ENCODE peak calls at places on chromosome 14, in seven cellular contexts. A is IMR-90, N is mesenchymal stem cell, F is tibial artery, K is mammary epithelial cell, D is tibial nerve, B is Karpas-422. Y is an unnamed sample.
A peak's percentile ranks its signal among the peaks of the same experiment; 100 is the strongest.

GRCh38 chr14:100313464-100314230 is 7.4 kb upstream of the SLC25A29 start:
- DNase-seq in N (no peak), A (no peak), K (no peak), F (no peak), B (no peak), D (no peak), Y (no peak)

GRCh38 chr14:58395815-58396626 is at the start of gene TOMM20L:
- DNase-seq in B (peak; percentile 97), A (peak; percentile 48), N (peak; percentile 56), D (no peak), F (peak; percentile 75), K (peak; percentile 47), Y (no peak)

GRCh38 chr14:24013654-24014514 is 25.2 kb downstream of the DHRS4L2 start:
- DNase-seq in B (peak; percentile 94), N (peak; percentile 79), K (peak; percentile 65), D (no peak), F (no peak), A (peak; percentile 71), Y (peak; percentile 41)

GRCh38 chr14:91229743-91230200 is 14.7 kb downstream of the GPR68 start:
- DNase-seq in K (peak; percentile 71), A (peak; percentile 61), F (no peak), D (no peak), N (peak; percentile 37), B (no peak), Y (no peak)

GRCh38 chr14:95140060-95140858 is 17.1 kb downstream of the DICER1 start:
- DNase-seq in N (peak; percentile 42), B (peak; percentile 78), D (no peak), A (peak; percentile 58), F (no peak), K (peak; percentile 73), Y (no peak)

GRCh38 chr14:104461676-104462443 is 117.7 kb upstream of the C14orf180 start:
- DNase-seq in K (no peak), F (peak; percentile 56), A (no peak), B (no peak), N (no peak), D (no peak), Y (no peak)

GRCh38 chr14:104844306-104845032 is 20.6 kb upstream of the CEP170B start:
- DNase-seq in D (no peak), F (peak; percentile 46), N (no peak), K (no peak), B (no peak), A (no peak), Y (no peak)

GRCh38 chr14:66114071-66114470 is 372.1 kb upstream of the CCDC196 start:
- DNase-seq in D (no peak), B (no peak), N (no peak), A (no peak), F (no peak), K (no peak), Y (no peak)

GRCh38 chr14:95303552-95303951 is 16.2 kb downstream of the CLMN start:
- DNase-seq in N (no peak), A (no peak), K (no peak), F (no peak), B (no peak), D (no peak), Y (peak; percentile 82)

GRCh38 chr14:96264850-96265249 is 8.8 kb downstream of the BDKRB1 start:
- DNase-seq in F (no peak), D (no peak), B (no peak), K (no peak), N (peak; percentile 47), A (peak; percentile 45), Y (no peak)

GRCh38 chr14:52987042-52987441 is 36.2 kb upstream of the FERMT2 start:
- DNase-seq in N (no peak), A (no peak), D (no peak), B (no peak), K (no peak), F (no peak), Y (no peak)

GRCh38 chr14:105474478-105475268 is at the start of gene CRIP2:
- DNase-seq in A (peak; percentile 10), F (peak; percentile 78), K (peak; percentile 47), D (no peak), B (peak; percentile 77), N (peak; percentile 63), Y (no peak)

GRCh38 chr14:35213869-35214387 is 78.3 kb upstream of the PSMA6 start:
- DNase-seq in B (no peak), N (peak; percentile 67), D (no peak), K (peak; percentile 71), A (peak; percentile 47), F (no peak), Y (no peak)

GRCh38 chr14:103140316-103141109 is 17.3 kb downstream of the TNFAIP2 start:
- DNase-seq in F (no peak), N (no peak), K (peak; percentile 18), A (no peak), B (peak; percentile 61), D (no peak), Y (no peak)

GRCh38 chr14:104973215-104974145 is 4.7 kb downstream of the AHNAK2 start:
- DNase-seq in K (peak; percentile 98), B (no peak), D (peak; percentile 64), F (peak; percentile 98), A (peak; percentile 94), N (peak; percentile 93), Y (peak; percentile 62)

GRCh38 chr14:32224731-32225377 is 21.8 kb upstream of the RNU6-8 start:
- DNase-seq in K (peak; percentile 60), A (peak; percentile 54), D (no peak), N (peak; percentile 66), B (peak; percentile 67), F (peak; percentile 70), Y (peak; percentile 35)

GRCh38 chr14:81323621-81324400 is 76.3 kb downstream of the STON2 start:
- DNase-seq in F (no peak), D (no peak), B (no peak), N (no peak), A (no peak), K (peak; percentile 90), Y (no peak)

GRCh38 chr14:30855345-30856037 is 18.9 kb upstream of the COCH start:
- DNase-seq in K (no peak), B (no peak), A (no peak), N (no peak), F (no peak), D (no peak), Y (no peak)

GRCh38 chr14:26255213-26255612 is 342.6 kb downstream of the NOVA1 start:
- DNase-seq in D (no peak), A (peak; percentile 31), N (peak; percentile 39), F (no peak), K (no peak), B (peak; percentile 39), Y (no peak)

GRCh38 chr14:63974176-63974575 is 121.4 kb downstream of the SYNE2 start:
- DNase-seq in B (no peak), K (no peak), N (no peak), A (no peak), D (no peak), F (no peak), Y (no peak)

GRCh38 chr14:104723651-104724406 is at the start of gene ADSS1:
- DNase-seq in B (peak; percentile 87), N (peak; percentile 67), A (no peak), F (peak; percentile 89), D (peak; percentile 40), K (peak; percentile 35), Y (peak; percentile 57)

GRCh38 chr14:37665479-37665878 is 70.0 kb downstream of the TTC6 start:
- DNase-seq in K (no peak), B (no peak), A (no peak), D (no peak), N (no peak), F (no peak), Y (no peak)

DNA sequence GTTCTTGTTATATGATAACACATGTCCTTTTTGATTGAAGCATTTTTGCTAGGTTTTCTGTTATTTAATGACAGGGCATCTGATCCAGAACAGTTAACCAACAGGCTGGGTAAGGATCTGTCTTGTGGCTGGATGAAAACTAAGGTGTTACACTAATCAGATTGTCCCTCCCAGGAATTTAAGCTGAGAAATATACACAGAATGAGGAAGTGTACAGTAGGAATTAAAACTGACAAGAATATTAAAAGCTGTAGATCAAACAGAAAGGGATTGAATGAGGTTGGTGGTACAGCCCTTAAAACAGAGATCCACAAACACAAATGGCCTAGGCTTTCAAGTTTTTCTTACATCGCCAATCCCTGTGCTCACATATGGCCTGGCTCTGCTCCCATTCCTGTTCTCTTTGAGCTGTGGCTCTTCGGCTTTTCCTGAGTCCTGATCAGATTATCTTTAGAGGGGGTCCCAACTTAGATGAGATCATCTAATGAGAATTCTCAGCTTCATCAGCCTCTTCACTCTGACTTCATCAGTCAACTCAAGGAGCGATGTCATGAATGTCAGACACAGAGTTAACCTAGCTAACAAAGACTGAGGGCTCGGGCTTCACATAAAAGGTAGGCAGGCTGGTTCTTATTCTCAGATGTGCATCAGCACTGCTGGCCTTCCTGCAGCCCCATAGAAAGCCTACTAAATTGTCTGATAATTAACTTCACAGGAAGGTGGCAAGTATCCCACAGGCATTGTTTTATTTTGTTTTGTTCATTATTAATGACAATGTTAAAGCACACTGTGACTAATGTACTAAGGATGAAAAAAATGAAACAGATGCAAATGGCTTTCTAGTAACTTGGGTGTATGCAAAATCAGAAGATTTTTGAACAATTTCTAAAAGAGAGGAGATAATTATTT is 11.4 kb downstream of the PYGL start:
- DNase-seq in N (no peak), B (no peak), F (no peak), D (no peak), A (peak; percentile 8), K (no peak), Y (no peak)
- H3K27ac ChIP-seq in N (peak overlapping the region; percentile 72), B (no peak overlapping the region), F (no peak overlapping the region), D (no peak overlapping the region), A (no peak overlapping the region), K (no peak overlapping the region), Y (peak overlapping the region; percentile 6)

DNA sequence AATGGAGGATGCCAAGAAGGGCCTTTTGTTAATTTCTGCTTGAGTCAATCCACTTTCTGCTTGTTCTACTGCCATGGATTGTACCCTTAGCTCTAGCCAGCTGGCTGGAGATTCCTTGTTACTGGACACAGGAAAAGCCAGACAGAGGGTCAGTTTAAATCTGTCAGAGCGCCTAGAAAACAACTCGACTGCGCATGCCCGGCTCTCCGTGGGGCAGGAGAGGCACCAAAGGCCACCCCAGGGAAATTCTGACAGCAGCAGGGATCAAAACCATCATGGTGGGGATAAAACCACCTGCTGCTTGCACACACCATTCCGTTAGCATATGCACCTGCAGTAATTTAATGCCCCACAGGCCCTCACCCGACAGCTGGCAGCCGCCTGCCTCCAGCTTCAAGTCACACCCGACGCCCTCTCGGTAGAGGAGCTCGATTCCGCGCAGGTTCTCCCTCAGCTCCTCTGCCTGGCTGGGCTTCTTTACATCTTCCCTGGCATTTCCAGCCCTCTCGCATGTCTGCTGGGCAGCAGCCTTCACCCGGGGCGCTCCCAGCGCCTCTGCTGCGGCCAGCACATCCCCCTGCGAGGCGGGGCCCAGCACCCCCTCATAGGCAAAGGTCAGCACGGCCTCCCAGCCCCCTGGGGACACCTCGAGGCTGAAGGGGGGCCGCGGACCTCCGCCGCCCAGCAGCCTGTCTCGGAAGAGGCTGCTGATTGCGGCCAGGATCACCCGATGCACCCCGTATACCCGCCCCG is 1.1 kb downstream of the KLHL33 start:
- DNase-seq in A (no peak), K (no peak), F (peak; percentile 89), D (peak; percentile 66), N (no peak), B (no peak), Y (peak; percentile 60)
- H3K4me3 ChIP-seq in A (no peak overlapping the region), K (no peak overlapping the region), F (peak overlapping the region; percentile 31), D (peak overlapping the region; percentile 4), N (no peak overlapping the region), B (no peak overlapping the region), Y (peak overlapping the region; percentile 42)

GRCh38 chr14:101928415-101928841 is 35.9 kb upstream of the DYNC1H1 start:
- DNase-seq in B (no peak), K (no peak), A (no peak), D (no peak), F (no peak), N (no peak), Y (no peak)
- H3K27ac ChIP-seq in B (no peak overlapping the region), K (no peak overlapping the region), A (peak overlapping the region; percentile 35), D (peak overlapping the region; percentile 82), F (peak overlapping the region; percentile 61), N (no peak overlapping the region), Y (peak overlapping the region; percentile 15)

GRCh38 chr14:75174066-75174465 is 2.3 kb downstream of the TMED10 start:
- DNase-seq in K (no peak), A (no peak), D (no peak), B (no peak), N (no peak), F (no peak), Y (no peak)
- H3K4me3 ChIP-seq in K (peak overlapping the region; percentile 34), A (no peak overlapping the region), D (no peak overlapping the region), B (no peak overlapping the region), N (no peak overlapping the region), F (no peak overlapping the region), Y (peak overlapping the region; percentile 89)